ENCODE peak calls at places on chromosomes 1 and 21, in five cellular contexts. H is activated naive CD8-positive, alpha-beta T cell treated with anti-CD3 and anti-CD28 coated beads for 36 hours; L is H4; Z is lower leg skin; W is psoas muscle. K is an unnamed sample.

GRCh38 chr1:156376146-156376545 is 7.1 kb downstream of the RHBG start:
- DNase-seq in H (no peak), L (no peak), Z (no peak), W (no peak), K (no peak)

GRCh38 chr21:45209046-45209445 is 78.6 kb downstream of the POFUT2 start:
- DNase-seq in H (no peak), L (peak), Z (no peak), W (no peak), K (no peak)

GRCh38 chr1:113966013-113966412 is 13.3 kb upstream of the OLFML3 start:
- DNase-seq in H (no peak), L (no peak), Z (no peak), W (no peak), K (no peak)

GRCh38 chr1:85320371-85321131 is 44.1 kb upstream of the BCL10 start:
- DNase-seq in H (no peak), L (no peak), Z (no peak), W (no peak), K (no peak)

GRCh38 chr1:116182019-116182714 is 71.0 kb downstream of the MAB21L3 start:
- DNase-seq in H (no peak), L (no peak), Z (no peak), W (no peak), K (no peak)

GRCh38 chr1:100710881-100711660 is 8.5 kb upstream of the VCAM1 start:
- DNase-seq in H (no peak), L (peak), Z (no peak), W (no peak), K (no peak)

GRCh38 chr1:25004355-25004754 is 74.3 kb upstream of the RUNX3 start:
- DNase-seq in H (no peak), L (no peak), Z (no peak), W (no peak), K (no peak)

GRCh38 chr1:3456449-3456963 is 2.0 kb downstream of the ARHGEF16 start:
- DNase-seq in H (no peak), L (no peak), Z (no peak), W (peak), K (no peak)

GRCh38 chr1:29984107-29984506 is 739.3 kb downstream of the MATN1 start:
- DNase-seq in H (no peak), L (no peak), Z (no peak), W (no peak), K (no peak)

GRCh38 chr1:238681451-238681850 is 704.9 kb upstream of the CHRM3 start:
- DNase-seq in H (no peak), L (no peak), Z (no peak), W (no peak), K (no peak)

GRCh38 chr1:19032701-19033515 is 76.4 kb upstream of the IFFO2 start:
- DNase-seq in H (no peak), L (no peak), Z (no peak), W (no peak), K (no peak)

GRCh38 chr21:20996421-20997307 is 1.5 kb upstream of the NCAM2 start:
- DNase-seq in H (no peak), L (peak), Z (no peak), W (no peak), K (no peak)

GRCh38 chr1:62826892-62827291 is 43.0 kb downstream of the ATG4C start:
- DNase-seq in H (no peak), L (no peak), Z (no peak), W (no peak), K (no peak)